ENCODE peak calls at places on chromosome 21, in five cellular contexts. C is HepG2, A is H1, W is GM12878, V is NT2/D1. G is an unnamed sample.

GRCh38 chr21:15730484-15731242 is 881 bp downstream of the USP25 start:
- DNase-seq in V (no peak), C (no peak), W (no peak), A (no peak), G (no peak)

GRCh38 chr21:46207920-46208571 is 20.5 kb downstream of the LSS start:
- DNase-seq in C (no peak), V (no peak), A (no peak), W (no peak), G (no peak)

GRCh38 chr21:31518580-31518979 is 140.9 kb upstream of the SOD1 start:
- DNase-seq in A (no peak), C (no peak), V (no peak), W (no peak), G (no peak)

GRCh38 chr21:39159342-39160063 is 23.7 kb downstream of the PSMG1 start:
- DNase-seq in C (no peak), A (no peak), W (no peak), V (no peak), G (no peak)

GRCh38 chr21:23016617-23017016 is 2018.4 kb downstream of the NCAM2 start:
- DNase-seq in A (no peak), C (no peak), V (peak; percentile 47), W (no peak), G (peak; percentile 23)

GRCh38 chr21:21247441-21247840 is 249.2 kb downstream of the NCAM2 start:
- DNase-seq in V (no peak), A (no peak), C (no peak), W (no peak), G (no peak)

GRCh38 chr21:25330266-25330665 is 277.0 kb downstream of the MRPL39 start:
- DNase-seq in A (no peak), W (no peak), C (no peak), V (no peak), G (no peak)

GRCh38 chr21:38268859-38269566 is 12.2 kb downstream of the KCNJ15 start:
- DNase-seq in A (no peak), W (no peak), C (no peak), V (no peak), G (no peak)

GRCh38 chr21:15379776-15380175 is 315.0 kb upstream of the NRIP1 start:
- DNase-seq in W (no peak), C (no peak), A (no peak), V (no peak), G (no peak)

GRCh38 chr21:46550511-46550941 is 54.4 kb downstream of the S100B start:
- DNase-seq in A (peak; percentile 33), V (no peak), C (no peak), W (no peak), G (no peak)

GRCh38 chr21:28627691-28628090 is 365.0 kb downstream of the LTN1 start:
- DNase-seq in A (no peak), C (no peak), W (no peak), V (no peak), G (no peak)
- TF ChIP-seq SUZ12 in A (no peak), C (no peak), W (no peak), V (no peak), G (no peak)

DNA sequence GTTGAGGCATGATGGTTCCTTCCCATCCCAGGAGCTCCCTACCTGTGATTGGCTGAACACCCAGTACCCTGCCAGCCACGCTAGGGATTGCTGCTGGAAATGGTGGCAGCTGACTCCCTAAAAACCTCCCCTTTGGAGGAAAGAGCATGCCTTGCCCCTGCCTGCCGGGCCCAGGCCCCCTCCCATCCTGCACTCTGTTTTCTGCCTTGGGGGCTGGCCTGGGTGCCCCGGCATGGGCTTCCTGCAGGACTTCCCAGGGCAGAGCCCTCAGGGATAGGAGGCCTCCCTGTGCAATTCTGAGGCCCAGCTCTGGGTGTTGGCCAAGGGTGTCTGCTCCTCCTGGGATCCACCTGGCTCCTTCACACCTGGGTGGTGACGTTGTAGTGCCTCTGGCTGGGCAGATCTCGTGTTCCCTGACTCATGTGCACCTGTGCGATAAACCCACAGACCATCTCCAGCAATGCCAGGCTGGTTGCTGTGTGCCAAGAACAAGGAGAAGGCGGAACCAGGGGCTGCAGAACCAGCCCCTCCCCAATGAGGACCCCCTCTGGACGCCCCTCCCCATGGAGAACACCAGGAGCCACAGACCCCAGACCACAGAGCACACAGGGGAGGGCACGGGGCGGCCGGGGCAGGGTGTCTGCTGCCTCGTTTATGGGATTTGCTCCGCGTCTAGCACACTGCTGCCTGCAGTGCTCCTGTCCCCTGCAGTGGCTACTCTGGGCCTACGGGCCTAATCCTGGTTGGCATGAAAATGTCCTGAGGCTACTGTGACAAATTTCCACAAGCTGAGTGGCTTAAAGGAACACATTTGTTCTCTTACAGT is 13.6 kb downstream of the CSTB start:
- DNase-seq in V (no peak), A (no peak), W (no peak), C (no peak), G (no peak)
- TF ChIP-seq SUZ12 in V (no peak), A (no peak), W (no peak), C (no peak), G (no peak)

GRCh38 chr21:42149656-42150457 is 69.1 kb upstream of the ABCG1 start:
- DNase-seq in A (no peak), V (no peak), C (no peak), W (no peak), G (no peak)
- TF ChIP-seq SUZ12 in A (no peak), V (no peak), C (no peak), W (no peak), G (no peak)

GRCh38 chr21:42614391-42614790 is 39.0 kb upstream of the PDE9A start:
- DNase-seq in A (no peak), C (no peak), V (no peak), W (no peak), G (no peak)
- TF ChIP-seq SUZ12 in A (no peak), C (no peak), V (no peak), W (no peak), G (no peak)

DNA sequence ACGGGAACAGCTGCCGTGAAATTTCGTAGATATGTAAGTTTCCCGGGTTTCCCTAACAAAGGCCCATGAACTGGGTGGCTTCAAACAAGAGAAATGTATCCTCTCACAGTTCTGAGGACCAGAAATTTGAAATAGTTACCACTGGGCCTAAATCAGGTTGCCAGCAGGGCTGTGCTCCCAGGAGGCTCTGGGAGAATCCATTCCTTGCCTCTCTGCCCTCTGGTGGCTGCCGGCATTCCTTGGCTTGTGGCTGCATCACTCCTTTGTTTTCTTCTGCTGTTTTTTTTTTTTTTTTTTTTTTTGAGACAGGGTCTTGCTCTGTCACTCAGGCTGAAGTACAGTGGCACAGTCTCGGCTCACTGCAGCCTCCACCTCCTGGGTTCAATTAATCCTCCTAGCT is 23.7 kb downstream of the UMODL1 start:
- DNase-seq in A (no peak), W (no peak), V (no peak), C (no peak), G (no peak)
- TF ChIP-seq SUZ12 in A (no peak), W (no peak), V (no peak), C (no peak), G (no peak)

GRCh38 chr21:28078126-28078525 is 914.6 kb downstream of the LTN1 start:
- DNase-seq in C (no peak), V (no peak), W (no peak), A (no peak), G (no peak)

GRCh38 chr21:28086861-28087581 is 905.7 kb downstream of the LTN1 start:
- DNase-seq in C (no peak), V (no peak), W (no peak), A (no peak), G (no peak)

GRCh38 chr21:28084951-28085350 is 907.7 kb downstream of the LTN1 start:
- DNase-seq in C (no peak), W (no peak), V (no peak), A (no peak), G (no peak)

DNA sequence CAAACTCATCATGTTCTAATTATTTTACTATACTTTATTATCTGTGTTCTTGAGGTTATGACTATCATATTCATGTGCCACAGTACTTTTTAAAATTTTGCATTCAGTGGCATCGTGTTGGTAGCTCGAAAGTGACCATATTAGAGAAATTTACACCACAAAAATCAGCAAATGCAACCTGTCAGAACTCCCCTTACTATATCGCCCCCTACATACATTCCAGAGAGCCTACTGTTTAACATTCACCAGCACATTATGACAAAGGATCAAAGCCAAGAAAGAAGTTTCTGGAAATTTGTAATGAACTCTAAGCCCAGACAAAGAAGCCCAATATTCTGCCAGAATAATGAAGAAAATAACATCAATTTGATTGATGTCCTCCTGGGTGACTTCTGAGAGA is 909.3 kb downstream of the LTN1 start:
- DNase-seq in W (no peak), C (no peak), V (no peak), A (no peak), G (no peak)
- TF ChIP-seq SUZ12 in W (no peak), C (no peak), V (no peak), A (no peak), G (no peak)

GRCh38 chr21:36584980-36585940 is 105.3 kb upstream of the CLDN14 start:
- DNase-seq in C (no peak), V (no peak), A (no peak), W (no peak), G (no peak)
- TF ChIP-seq SUZ12 in C (no peak), V (no peak), A (no peak), W (no peak), G (no peak)

DNA sequence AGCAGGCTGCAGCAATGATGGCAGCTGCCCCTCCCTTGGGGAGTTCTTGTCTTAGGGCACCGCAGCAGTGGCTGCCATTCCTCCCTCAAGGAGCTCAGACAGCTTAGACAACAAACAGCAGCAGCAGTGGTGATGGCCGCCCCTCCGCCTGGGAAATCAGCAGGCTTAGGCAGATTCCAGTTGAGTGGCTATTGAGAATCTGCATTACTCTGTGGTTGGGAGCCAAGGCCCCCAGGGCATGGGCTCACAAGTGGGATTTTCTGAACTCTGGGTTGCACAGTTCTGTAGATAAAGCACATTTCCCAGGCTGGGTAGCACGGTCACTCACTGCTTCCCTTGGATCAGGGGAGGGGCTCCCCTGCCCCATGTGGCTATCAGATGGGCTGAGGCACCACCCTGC is 1280.7 kb upstream of the TMPRSS15 start:
- DNase-seq in A (no peak), W (no peak), C (no peak), V (no peak), G (no peak)
- TF ChIP-seq SUZ12 in A (no peak), W (no peak), C (no peak), V (no peak), G (no peak)

DNA sequence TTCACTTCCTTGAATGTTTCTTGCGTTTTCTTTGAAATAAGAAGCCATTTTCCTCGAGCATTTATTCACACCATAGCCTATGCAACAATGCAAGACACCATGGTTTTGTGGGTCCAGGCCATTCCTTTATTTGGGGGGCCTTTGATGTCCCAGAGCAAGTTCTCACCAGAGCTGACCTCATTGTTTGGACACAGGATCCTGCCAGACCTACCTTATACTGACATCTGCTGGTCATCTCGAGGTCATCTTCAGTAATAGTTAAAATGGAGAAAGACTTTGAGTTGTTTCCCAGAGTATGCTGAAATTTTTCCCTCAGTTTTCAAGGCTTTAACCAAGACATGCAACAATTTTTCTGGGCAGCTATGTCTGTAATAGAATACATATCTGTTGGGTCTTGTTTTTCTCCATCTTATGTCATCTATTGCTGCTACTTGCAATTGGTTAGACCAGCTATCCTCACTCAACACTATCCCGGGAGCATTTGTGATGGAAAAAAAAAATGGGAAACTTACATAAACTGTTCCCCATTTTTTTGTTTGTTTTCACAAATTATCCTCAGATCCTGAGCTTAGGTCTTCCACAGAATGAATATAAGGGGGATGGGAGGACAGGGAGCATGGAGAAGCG is 34.0 kb upstream of the BACE2 start:
- DNase-seq in A (no peak), W (no peak), C (peak; percentile 49), V (peak; percentile 40), G (peak; percentile 41)
- TF ChIP-seq SUZ12 in A (no peak), W (no peak), C (no peak), V (no peak), G (no peak)

GRCh38 chr21:35226302-35226701 is 177.2 kb upstream of the RUNX1 start:
- DNase-seq in V (no peak), W (no peak), C (peak; percentile 24), A (no peak), G (no peak)
- TF ChIP-seq SUZ12 in V (no peak), W (no peak), C (no peak), A (no peak), G (no peak)

G was measured in HEK293T.